ENCODE peak calls at places on chromosomes 6 and 20, in five cellular contexts. V is uterus, N is GM12892, W is omental fat pad, L is pancreas. R is an unnamed sample.

GRCh38 chr6:170266061-170266825 is 24.6 kb downstream of the DLL1 start:
- DNase-seq in V (no peak), N (no peak), W (no peak), L (peak; percentile 51), R (no peak)

GRCh38 chr6:28580484-28580883 is 54.8 kb downstream of the GPX5 start:
- DNase-seq in V (no peak), N (no peak), W (no peak), L (no peak), R (no peak)

GRCh38 chr20:17995967-17996819 is 27.4 kb downstream of the MGME1 start:
- DNase-seq in V (peak; percentile 40), N (no peak), W (no peak), L (peak; percentile 61), R (peak; percentile 71)

GRCh38 chr20:32010096-32010495 is at the start of gene CCM2L:
- DNase-seq in V (no peak), N (no peak), W (no peak), L (no peak), R (no peak)

GRCh38 chr6:54441020-54441419 is 132.8 kb downstream of the TINAG start:
- DNase-seq in V (no peak), N (no peak), W (no peak), L (no peak), R (no peak)

GRCh38 chr6:108673153-108673552 is 112.4 kb downstream of the FOXO3 start:
- DNase-seq in V (no peak), N (no peak), W (no peak), L (no peak), R (no peak)

GRCh38 chr6:82646231-82646615 is 282.6 kb downstream of the TPBG start:
- DNase-seq in V (no peak), N (no peak), W (no peak), L (no peak), R (no peak)

GRCh38 chr20:5660346-5660745 is 89.9 kb upstream of the SHLD1 start:
- DNase-seq in V (no peak), N (no peak), W (no peak), L (no peak), R (no peak)

GRCh38 chr6:160634706-160635105 is 29.4 kb downstream of the LPA start:
- DNase-seq in V (no peak), N (no peak), W (peak; percentile 27), L (no peak), R (no peak)

GRCh38 chr6:106220485-106220884 is 105.1 kb downstream of the ATG5 start:
- DNase-seq in V (no peak), N (no peak), W (no peak), L (no peak), R (no peak)

GRCh38 chr6:149964243-149965190 is 774 bp downstream of the ULBP1 start:
- DNase-seq in V (no peak), N (peak; percentile 18), W (no peak), L (no peak), R (no peak)

GRCh38 chr6:33607784-33608161 is 13.3 kb upstream of the ITPR3 start:
- DNase-seq in V (no peak), N (no peak), W (no peak), L (no peak), R (no peak)

GRCh38 chr6:24738732-24739131 is 19.8 kb upstream of the C6orf62 start:
- DNase-seq in V (no peak), N (no peak), W (no peak), L (no peak), R (no peak)